ENCODE peak calls at places on chromosomes 2 and 18, in eight cellular contexts. Z, N, L, K, Q, H, A and D are unnamed samples.

GRCh38 chr2:106575955-106576354 is 88.8 kb downstream of the CD8B2 start:
- DNase-seq in Z (no peak), N (no peak), L (no peak), K (no peak), Q (peak), H (peak), A (no peak), D (no peak)

GRCh38 chr2:31247671-31248070 is 13.7 kb downstream of the EHD3 start:
- DNase-seq in Z (peak), N (no peak), L (no peak), K (no peak), Q (no peak), H (peak), A (no peak), D (no peak)

GRCh38 chr2:10573709-10574108 is 116.1 kb downstream of the NOL10 start:
- DNase-seq in Z (no peak), N (no peak), L (no peak), K (no peak), Q (no peak), H (no peak), A (no peak), D (no peak)

GRCh38 chr2:176088048-176088936 is 4.2 kb upstream of the HOXD13 start:
- DNase-seq in Z (peak), N (peak), L (peak), K (peak), Q (peak), H (peak), A (no peak), D (peak)

GRCh38 chr2:192195548-192196418 is 1.1 kb upstream of the TMEFF2 start:
- DNase-seq in Z (peak), N (peak), L (peak), K (peak), Q (peak), H (peak), A (peak), D (peak)

GRCh38 chr2:29766191-29766590 is 155.2 kb downstream of the ALK start:
- DNase-seq in Z (peak), N (no peak), L (no peak), K (no peak), Q (peak), H (peak), A (no peak), D (no peak)

GRCh38 chr2:215969131-215969841 is 44.1 kb downstream of the MREG start:
- DNase-seq in Z (peak), N (no peak), L (no peak), K (no peak), Q (peak), H (no peak), A (no peak), D (no peak)

GRCh38 chr18:69257861-69258458 is 142.7 kb upstream of the DOK6 start:
- DNase-seq in Z (peak), N (no peak), L (no peak), K (no peak), Q (no peak), H (peak), A (no peak), D (peak)

GRCh38 chr2:289362-290089 is 1.6 kb upstream of the ALKAL2 start:
- DNase-seq in Z (peak), N (no peak), L (no peak), K (peak), Q (peak), H (peak), A (no peak), D (no peak)

GRCh38 chr2:180651596-180651995 is 328.8 kb upstream of the UBE2E3 start:
- DNase-seq in Z (no peak), N (no peak), L (no peak), K (no peak), Q (no peak), H (no peak), A (no peak), D (no peak)

GRCh38 chr2:10467401-10467800 is 19.3 kb upstream of the ODC1 start:
- DNase-seq in Z (no peak), N (no peak), L (no peak), K (no peak), Q (no peak), H (no peak), A (no peak), D (no peak)

GRCh38 chr2:27369471-27370025 is 590 bp downstream of the EIF2B4 start:
- DNase-seq in Z (peak), N (peak), L (no peak), K (no peak), Q (peak), H (peak), A (no peak), D (peak)

GRCh38 chr2:236731767-236732580 is 162.3 kb downstream of the ACKR3 start:
- DNase-seq in Z (peak), N (no peak), L (no peak), K (peak), Q (peak), H (peak), A (no peak), D (no peak)

GRCh38 chr2:99544608-99545007 is 54.8 kb upstream of the REV1 start:
- DNase-seq in Z (no peak), N (no peak), L (no peak), K (no peak), Q (no peak), H (no peak), A (no peak), D (no peak)

GRCh38 chr2:9493478-9493877 is 19.1 kb downstream of the IAH1 start:
- DNase-seq in Z (no peak), N (no peak), L (no peak), K (no peak), Q (no peak), H (no peak), A (no peak), D (no peak)

GRCh38 chr2:119126650-119127049 is 31.9 kb downstream of the C1QL2 start:
- DNase-seq in Z (peak), N (peak), L (peak), K (peak), Q (peak), H (peak), A (no peak), D (peak)

GRCh38 chr2:54015809-54016703 is 45.3 kb upstream of the PSME4 start:
- DNase-seq in Z (no peak), N (no peak), L (no peak), K (peak), Q (peak), H (peak), A (no peak), D (no peak)

GRCh38 chr2:8654041-8654440 is 27.8 kb upstream of the ID2 start:
- DNase-seq in Z (no peak), N (no peak), L (no peak), K (no peak), Q (no peak), H (no peak), A (no peak), D (no peak)

GRCh38 chr2:177106212-177106611 is 106.4 kb upstream of the HNRNPA3 start:
- DNase-seq in Z (peak), N (peak), L (no peak), K (peak), Q (peak), H (no peak), A (no peak), D (peak)

GRCh38 chr2:61179701-61180639 is 18.0 kb downstream of the C2orf74 start:
- DNase-seq in Z (peak), N (no peak), L (peak), K (no peak), Q (peak), H (peak), A (no peak), D (peak)

GRCh38 chr18:24810561-24810960 is 350.1 kb downstream of the HRH4 start:
- DNase-seq in Z (no peak), N (no peak), L (no peak), K (no peak), Q (no peak), H (no peak), A (no peak), D (no peak)

GRCh38 chr18:9055185-9055584 is 47.3 kb upstream of the NDUFV2 start:
- DNase-seq in Z (peak), N (no peak), L (no peak), K (peak), Q (peak), H (peak), A (no peak), D (peak)

GRCh38 chr18:13389491-13390131 is 171.1 kb downstream of the LDLRAD4 start:
- DNase-seq in Z (no peak), N (no peak), L (no peak), K (no peak), Q (no peak), H (no peak), A (no peak), D (no peak)

GRCh38 chr2:230449901-230450467 is 34.0 kb downstream of the SP100 start:
- DNase-seq in Z (no peak), N (no peak), L (no peak), K (no peak), Q (no peak), H (no peak), A (no peak), D (no peak)